ENCODE peak calls at places on chromosomes 3 and 15, in nine cellular contexts. F is iPS DF 6.9; Y is uterus; I is CD4-positive, CD25-positive, alpha-beta regulatory T cell; X is mesendoderm; W is pancreas; U is kidney; T is upper lobe of right lung; C is right lobe of liver. H is an unnamed sample. For H3K4me1 and H3K36me3, the result is how much of the 10 kb centered on the place peaks cover.

GRCh38 chr3:158402590-158402989 is 168.4 kb upstream of the MLF1 start:
- DNase-seq in Y (no peak), U (no peak), W (no peak), T (no peak), F (no peak), I (no peak), C (no peak), X (no peak), H (no peak)

GRCh38 chr15:35136552-35136951 is 51.5 kb upstream of the NANOGP8 start:
- DNase-seq in U (no peak), T (no peak), X (no peak), C (no peak), F (no peak), W (no peak), Y (no peak), I (no peak), H (no peak)

GRCh38 chr15:68158046-68158628 is 47.0 kb downstream of the CALML4 start:
- DNase-seq in U (no peak), F (no peak), X (no peak), C (no peak), Y (no peak), W (no peak), T (no peak), I (no peak), H (no peak)

GRCh38 chr15:77689821-77690220 is 57.1 kb upstream of the LINGO1 start:
- DNase-seq in F (no peak), C (no peak), I (no peak), Y (no peak), W (no peak), X (no peak), U (no peak), T (no peak), H (no peak)

GRCh38 chr3:30042274-30042859 is 564.0 kb upstream of the TGFBR2 start:
- DNase-seq in T (no peak), F (peak), Y (peak), I (peak), C (peak), X (peak), U (no peak), W (peak), H (peak)

GRCh38 chr3:117553461-117553860 is 843.9 kb downstream of the TUSC7 start:
- DNase-seq in W (no peak), C (no peak), X (peak), Y (no peak), I (no peak), T (no peak), F (no peak), U (no peak), H (no peak)

GRCh38 chr15:62254137-62254934 is 89.3 kb upstream of the C2CD4B start:
- DNase-seq in W (peak), F (peak), X (peak), U (peak), C (peak), T (peak), Y (peak), I (peak), H (peak)

GRCh38 chr3:157373783-157374182 is 62.9 kb upstream of the PTX3 start:
- DNase-seq in I (no peak), C (no peak), X (peak), W (no peak), F (no peak), T (no peak), U (no peak), Y (no peak), H (no peak)

GRCh38 chr15:42082832-42083604 is 11.3 kb downstream of the PLA2G4D start:
- DNase-seq in T (peak), I (no peak), C (no peak), F (no peak), X (no peak), Y (no peak), W (peak), U (no peak), H (no peak)

GRCh38 chr15:94080416-94080815 is 150.9 kb upstream of the MCTP2 start:
- DNase-seq in T (no peak), I (no peak), U (no peak), Y (no peak), X (peak), W (no peak), C (no peak), F (no peak), H (no peak)

GRCh38 chr3:11021611-11022011 is 29.1 kb downstream of the SLC6A1 start:
- DNase-seq in Y (no peak), F (no peak), C (no peak), T (no peak), X (no peak), I (no peak), W (no peak), U (no peak), H (no peak)

GRCh38 chr3:188151438-188151837 is 2.5 kb upstream of the LPP start:
- DNase-seq in Y (no peak), X (no peak), U (no peak), T (no peak), F (no peak), C (no peak), I (no peak), W (no peak), H (no peak)

GRCh38 chr3:15525790-15526189 is 4.3 kb upstream of the COLQ start:
- DNase-seq in T (no peak), F (no peak), W (no peak), X (no peak), I (no peak), U (no peak), Y (no peak), C (no peak), H (no peak)

GRCh38 chr3:133843634-133844033 is 38.0 kb downstream of the SRPRB start:
- DNase-seq in X (no peak), C (no peak), U (no peak), Y (no peak), I (no peak), T (peak), W (no peak), F (no peak), H (no peak)

GRCh38 chr3:67018105-67018788 is 20.1 kb downstream of the KBTBD8 start:
- DNase-seq in W (no peak), X (no peak), F (no peak), U (peak), I (no peak), Y (no peak), C (peak), T (no peak), H (peak)

GRCh38 chr15:69410290-69410874 is 3.8 kb upstream of the KIF23 start:
- DNase-seq in X (peak), T (no peak), U (no peak), W (no peak), F (no peak), Y (no peak), I (no peak), C (no peak), H (no peak)

GRCh38 chr3:38039101-38039898 is at the start of gene DLEC1:
- DNase-seq in T (peak), X (peak), I (peak), W (no peak), Y (peak), F (no peak), C (peak), U (peak), H (peak)

GRCh38 chr15:22930782-22931484 is 49.2 kb downstream of the CYFIP1 start:
- DNase-seq in F (no peak), X (no peak), U (no peak), C (peak), T (no peak), Y (no peak), I (no peak), W (peak), H (no peak)

GRCh38 chr15:63986185-63986680 is 60.1 kb downstream of the DAPK2 start:
- DNase-seq in F (no peak), I (no peak), Y (no peak), C (no peak), X (no peak), W (no peak), T (no peak), U (no peak), H (no peak)

GRCh38 chr3:119819806-119820205 is 37.9 kb downstream of the NR1I2 start:
- DNase-seq in C (no peak), F (no peak), T (no peak), I (no peak), W (no peak), X (no peak), U (no peak), Y (no peak), H (no peak)

GRCh38 chr3:120147072-120147871 is 53.0 kb upstream of the GSK3B start:
- DNase-seq in Y (no peak), I (peak), F (no peak), W (no peak), U (no peak), X (peak), T (no peak), C (no peak), H (no peak)

GRCh38 chr3:112635674-112636073 is 5.3 kb downstream of the CCDC80 start:
- DNase-seq in Y (peak), C (no peak), I (no peak), U (no peak), X (no peak), W (no peak), F (no peak), T (no peak), H (peak)

GRCh38 chr3:107524214-107525100 is 1.7 kb downstream of the BBX start:
- DNase-seq in X (peak), Y (peak), U (peak), T (peak), I (peak), F (no peak), W (peak), C (peak), H (peak)

GRCh38 chr15:41838400-41838897 is at the start of gene PLA2G4B:
- DNase-seq in W (peak), C (no peak), U (no peak), T (peak), F (no peak), X (no peak), I (no peak), Y (no peak), H (no peak)

GRCh38 chr3:170835346-170835745 is 34.6 kb downstream of the RPL22L1 start:
- DNase-seq in Y (no peak), C (no peak), F (no peak), T (no peak), W (no peak), I (no peak), X (peak), U (no peak), H (no peak)

GRCh38 chr3:180934638-180935037 is 22.2 kb downstream of the FXR1 start:
- DNase-seq in C (no peak), W (no peak), Y (no peak), I (no peak), U (no peak), T (no peak), F (no peak), X (no peak), H (no peak)

GRCh38 chr3:12756185-12756584 is 2.9 kb downstream of the TMEM40 start:
- DNase-seq in I (no peak), Y (no peak), W (no peak), C (no peak), T (no peak), F (no peak), X (no peak), U (no peak), H (no peak)

GRCh38 chr3:155185623-155186022 is 105.5 kb downstream of the MME start:
- DNase-seq in U (no peak), W (no peak), F (no peak), Y (no peak), X (peak), C (no peak), I (no peak), T (no peak), H (peak)

GRCh38 chr3:20022954-20023644 is 11.0 kb upstream of the PP2D1 start:
- DNase-seq in C (no peak), W (no peak), Y (no peak), T (no peak), X (no peak), F (no peak), U (no peak), I (no peak), H (no peak)

GRCh38 chr15:46127361-46127874 is 492.6 kb downstream of the SQOR start:
- DNase-seq in X (no peak), T (no peak), Y (no peak), W (no peak), F (no peak), U (no peak), I (no peak), C (no peak), H (no peak)

GRCh38 chr3:118817748-118818165 is 216.9 kb downstream of the IGSF11 start:
- DNase-seq in F (peak), X (peak), U (no peak), T (no peak), C (no peak), I (no peak), Y (no peak), W (peak), H (peak)

GRCh38 chr3:7333125-7333524 is 472.2 kb downstream of the GRM7 start:
- DNase-seq in W (no peak), U (no peak), F (no peak), X (no peak), I (no peak), T (no peak), Y (no peak), C (no peak), H (no peak)

GRCh38 chr15:56251315-56252091 is 7.8 kb upstream of the RFX7 start:
- DNase-seq in W (no peak), I (no peak), U (no peak), C (no peak), Y (no peak), X (peak), T (no peak), F (no peak), H (no peak)

GRCh38 chr3:35640736-35641135 is 1.4 kb downstream of the ARPP21 start:
- DNase-seq in I (no peak), F (no peak), C (no peak), U (no peak), T (no peak), Y (no peak), W (no peak), X (no peak), H (no peak)
- H3K4me3 ChIP-seq in I (no peak), F (no peak), C (no peak), U (peak), T (no peak), Y (no peak), W (no peak), X (no peak), H (no peak)

GRCh38 chr15:39919740-39920509 is at the start of gene GPR176:
- DNase-seq in F (no peak), I (peak), C (peak), Y (peak), X (peak), W (peak), U (peak), T (peak), H (peak)
- H3K4me1 ChIP-seq in F (under half), I (under half), C (under half), Y (under half), X (under half), W (under half), U (under half), T (under half), H (under half)

GRCh38 chr15:60392601-60392985 is 5.2 kb downstream of the ANXA2 start:
- DNase-seq in C (no peak), U (no peak), W (no peak), F (no peak), T (no peak), Y (no peak), I (peak), X (peak), H (no peak)

GRCh38 chr15:60390931-60391501 is 6.8 kb downstream of the ANXA2 start:
- DNase-seq in T (no peak), I (no peak), F (no peak), U (no peak), W (no peak), Y (no peak), X (peak), C (no peak), H (no peak)

GRCh38 chr15:60395276-60396011 is 2.3 kb downstream of the ANXA2 start:
- DNase-seq in I (no peak), T (no peak), W (no peak), U (no peak), Y (no peak), X (no peak), C (no peak), F (no peak), H (no peak)

GRCh38 chr15:60391722-60392340 is 6.0 kb downstream of the ANXA2 start:
- DNase-seq in I (no peak), F (no peak), X (no peak), U (no peak), Y (no peak), W (no peak), C (no peak), T (no peak), H (no peak)

DNA sequence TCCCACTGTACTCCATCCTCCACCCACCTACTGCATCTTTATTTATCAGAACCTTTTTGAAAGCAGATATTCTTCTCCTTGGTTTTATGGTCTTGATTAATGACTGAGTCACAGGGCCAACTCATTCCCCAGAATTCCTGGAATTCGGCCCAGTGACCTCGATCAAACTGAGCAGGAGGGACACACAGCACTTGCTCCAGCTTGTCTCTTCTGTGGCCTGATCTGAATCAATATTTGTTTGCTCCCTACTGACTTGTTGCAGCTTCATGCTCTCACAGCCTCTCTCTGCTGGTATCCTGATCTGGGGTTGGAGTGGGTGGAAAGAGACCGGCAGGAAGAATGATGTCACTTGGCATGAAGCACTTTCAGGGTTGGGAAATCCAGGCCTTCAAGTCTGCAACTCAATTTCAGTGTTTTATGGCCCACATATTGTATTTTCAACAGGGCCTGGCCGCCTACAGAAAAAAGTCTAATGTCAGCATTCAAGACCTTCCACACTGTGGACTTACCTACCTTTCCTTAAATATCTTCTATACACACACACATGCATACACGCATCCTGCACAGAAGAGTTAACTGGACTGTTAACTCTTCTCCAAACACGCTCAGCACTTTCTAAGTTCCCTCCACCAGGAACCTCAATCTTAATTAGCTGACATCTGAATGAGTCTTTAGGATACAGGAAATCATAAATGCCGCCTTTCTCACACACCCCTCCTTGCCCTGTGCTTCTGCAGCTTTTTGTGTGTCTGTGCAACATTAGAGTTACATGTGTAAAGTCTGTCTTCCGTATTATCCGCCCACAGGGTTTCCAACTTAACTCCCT is 4.6 kb downstream of the ANXA2 start:
- DNase-seq in X (peak), W (peak), C (peak), F (no peak), I (no peak), Y (peak), U (peak), T (no peak), H (peak)
- H3K36me3 ChIP-seq in X (under half), W (under half), C (under half), F (under half), I (under half), Y (under half), U (under half), T (under half), H (under half)

GRCh38 chr15:39018966-39019365 is 454.4 kb upstream of the RASGRP1 start:
- DNase-seq in T (no peak), C (no peak), I (no peak), U (no peak), X (no peak), F (no peak), W (no peak), Y (no peak), H (no peak)
- H3K4me3 ChIP-seq in T (no peak), C (no peak), I (no peak), U (no peak), X (no peak), F (no peak), W (no peak), Y (no peak), H (no peak)

DNA sequence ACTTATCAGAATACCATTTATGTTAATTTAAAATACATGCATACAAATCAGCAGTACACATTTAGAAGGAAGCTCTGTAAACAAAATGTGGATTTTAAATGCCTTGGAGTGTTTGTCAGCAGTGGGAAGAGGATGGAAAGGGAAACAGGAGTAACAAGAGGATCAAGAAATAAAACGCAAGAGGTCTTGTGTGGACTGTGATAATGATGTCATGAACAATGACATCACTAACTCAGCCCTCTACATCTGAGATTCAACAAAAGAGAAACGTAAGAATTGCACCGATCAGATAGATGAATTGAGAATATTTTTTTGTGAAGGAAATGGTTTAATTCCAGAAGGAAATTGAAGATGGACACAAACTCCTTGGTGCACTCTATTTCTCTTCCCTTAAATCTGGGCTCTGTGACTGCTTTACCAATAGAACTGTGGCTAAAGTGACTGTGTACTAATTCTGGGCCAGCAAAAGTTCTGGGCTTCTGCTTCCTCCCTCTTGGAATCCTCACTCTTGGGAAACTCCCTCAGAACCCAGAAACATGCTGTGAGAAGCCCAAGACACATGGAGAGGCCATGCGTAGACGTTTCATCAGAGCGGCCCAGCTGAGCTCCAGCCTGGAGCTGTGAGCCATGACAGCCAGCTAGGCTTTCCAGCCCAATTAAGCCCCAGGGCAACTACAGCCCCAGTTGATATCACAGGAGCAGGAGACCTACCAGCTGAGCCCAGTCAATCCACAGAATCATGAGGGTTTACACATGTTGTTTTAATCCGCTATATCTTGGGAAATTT is 43.9 kb upstream of the CNOT10 start:
- DNase-seq in X (peak), F (no peak), W (no peak), T (no peak), U (no peak), I (no peak), C (no peak), Y (no peak), H (no peak)
- H3K4me1 ChIP-seq in X (under half), F (under half), W (under half), T (under half), U (under half), I (under half), C (under half), Y (under half), H (under half)

GRCh38 chr3:194075088-194075615 is 60.8 kb upstream of the HES1 start:
- DNase-seq in C (no peak), X (no peak), U (no peak), F (no peak), I (no peak), W (no peak), Y (no peak), T (no peak), H (no peak)
- H3K36me3 ChIP-seq in C (under half), X (under half), U (under half), F (under half), I (under half), W (under half), Y (under half), T (under half), H (under half)

DNA sequence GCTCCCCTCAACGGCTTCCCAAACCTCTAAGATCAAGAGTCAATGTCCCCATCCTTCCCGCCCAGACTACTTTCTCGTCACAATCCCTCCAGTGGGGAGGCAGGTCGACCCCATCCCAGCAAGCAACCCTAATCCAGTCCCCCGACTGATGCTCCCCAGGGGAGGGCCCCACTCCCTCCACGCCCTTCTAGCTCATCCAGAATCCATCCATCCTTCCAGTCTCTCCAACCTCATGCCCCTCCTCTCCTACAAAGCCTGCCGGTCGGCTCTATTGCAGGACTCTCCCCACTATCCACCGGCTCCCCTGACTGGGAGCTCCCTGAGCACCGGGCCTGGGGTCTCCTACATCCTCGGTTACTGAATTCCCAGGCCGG is 1.3 kb downstream of the ADAMTS7 start:
- DNase-seq in U (no peak), I (no peak), W (no peak), C (no peak), X (no peak), T (no peak), F (no peak), Y (no peak), H (no peak)
- H3K4me3 ChIP-seq in U (peak), I (no peak), W (peak), C (peak), X (peak), T (peak), F (peak), Y (peak), H (peak)

H was measured in cardiac muscle cell.